ENCODE peak calls at places on chromosome X, in seven cellular contexts. One of them, this sample, is unnamed. For H3K9me3 and H3K27me3, the result is how much of the 10 kb centered on the place peaks cover.

GRCh38 chrX:55201930-55202579 is 18.1 kb upstream of the PAGE5 start:
- DNase-seq in endodermal cell: no peak
- DNase-seq in esophagus squamous epithelium: no peak
- DNase-seq in stomach: no peak
- DNase-seq in upper lobe of right lung: no peak
- DNase-seq in PC-9: peak
- DNase-seq in CD8-positive, alpha-beta T cell: no peak
- DNase-seq in this sample: no peak

GRCh38 chrX:19790829-19791228 is 96.6 kb downstream of the SH3KBP1 start:
- DNase-seq in endodermal cell: no peak
- DNase-seq in esophagus squamous epithelium: no peak
- DNase-seq in stomach: no peak
- DNase-seq in upper lobe of right lung: no peak
- DNase-seq in PC-9: no peak
- DNase-seq in CD8-positive, alpha-beta T cell: no peak
- DNase-seq in this sample: no peak

GRCh38 chrX:53716328-53717088 is 30.0 kb upstream of the HUWE1 start:
- DNase-seq in endodermal cell: no peak
- DNase-seq in esophagus squamous epithelium: no peak
- DNase-seq in stomach: no peak
- DNase-seq in upper lobe of right lung: no peak
- DNase-seq in PC-9: peak
- DNase-seq in CD8-positive, alpha-beta T cell: peak
- DNase-seq in this sample: no peak

GRCh38 chrX:24148535-24149345 is 789 bp upstream of the ZFX start:
- DNase-seq in endodermal cell: no peak
- DNase-seq in esophagus squamous epithelium: no peak
- DNase-seq in stomach: no peak
- DNase-seq in upper lobe of right lung: no peak
- DNase-seq in PC-9: no peak
- DNase-seq in CD8-positive, alpha-beta T cell: peak
- DNase-seq in this sample: peak

GRCh38 chrX:10629905-10630304 is 9.5 kb upstream of the MID1 start:
- DNase-seq in endodermal cell: no peak
- DNase-seq in esophagus squamous epithelium: no peak
- DNase-seq in stomach: no peak
- DNase-seq in upper lobe of right lung: no peak
- DNase-seq in PC-9: no peak
- DNase-seq in CD8-positive, alpha-beta T cell: no peak
- DNase-seq in this sample: no peak

GRCh38 chrX:56794404-56794803 is 65.4 kb downstream of the NBDY start:
- DNase-seq in endodermal cell: no peak
- DNase-seq in esophagus squamous epithelium: no peak
- DNase-seq in stomach: peak
- DNase-seq in upper lobe of right lung: peak
- DNase-seq in PC-9: no peak
- DNase-seq in CD8-positive, alpha-beta T cell: no peak
- DNase-seq in this sample: no peak

GRCh38 chrX:71103110-71103983 is 3.2 kb downstream of the CXorf65 start:
- DNase-seq in endodermal cell: peak
- DNase-seq in esophagus squamous epithelium: no peak
- DNase-seq in stomach: peak
- DNase-seq in upper lobe of right lung: no peak
- DNase-seq in PC-9: no peak
- DNase-seq in CD8-positive, alpha-beta T cell: no peak
- DNase-seq in this sample: no peak

GRCh38 chrX:116417214-116417613 is 19.2 kb upstream of the SLC6A14 start:
- DNase-seq in endodermal cell: no peak
- DNase-seq in esophagus squamous epithelium: no peak
- DNase-seq in stomach: peak
- DNase-seq in upper lobe of right lung: no peak
- DNase-seq in PC-9: peak
- DNase-seq in CD8-positive, alpha-beta T cell: no peak
- DNase-seq in this sample: no peak

GRCh38 chrX:42776195-42776594 is 1.8 kb downstream of the PPP1R2C start:
- DNase-seq in endodermal cell: no peak
- DNase-seq in esophagus squamous epithelium: no peak
- DNase-seq in stomach: no peak
- DNase-seq in upper lobe of right lung: no peak
- DNase-seq in PC-9: no peak
- DNase-seq in CD8-positive, alpha-beta T cell: no peak
- DNase-seq in this sample: no peak

GRCh38 chrX:11124094-11124493 is 13.0 kb downstream of the HCCS start:
- DNase-seq in endodermal cell: no peak
- DNase-seq in esophagus squamous epithelium: no peak
- DNase-seq in stomach: no peak
- DNase-seq in upper lobe of right lung: no peak
- DNase-seq in PC-9: no peak
- DNase-seq in CD8-positive, alpha-beta T cell: no peak
- DNase-seq in this sample: no peak

GRCh38 chrX:148588649-148589310 is 88.4 kb downstream of the AFF2 start:
- DNase-seq in endodermal cell: peak
- DNase-seq in esophagus squamous epithelium: no peak
- DNase-seq in stomach: no peak
- DNase-seq in upper lobe of right lung: no peak
- DNase-seq in PC-9: no peak
- DNase-seq in CD8-positive, alpha-beta T cell: no peak
- DNase-seq in this sample: no peak
- H3K9me3 ChIP-seq in endodermal cell: under half
- H3K9me3 ChIP-seq in esophagus squamous epithelium: under half
- H3K9me3 ChIP-seq in stomach: under half
- H3K9me3 ChIP-seq in upper lobe of right lung: under half
- H3K9me3 ChIP-seq in PC-9: under half
- H3K9me3 ChIP-seq in CD8-positive, alpha-beta T cell: under half
- H3K9me3 ChIP-seq in this sample: under half

GRCh38 chrX:154029439-154029838 is 9.7 kb upstream of the IRAK1 start:
- DNase-seq in endodermal cell: peak
- DNase-seq in esophagus squamous epithelium: no peak
- DNase-seq in stomach: no peak
- DNase-seq in upper lobe of right lung: no peak
- DNase-seq in PC-9: no peak
- DNase-seq in CD8-positive, alpha-beta T cell: no peak
- DNase-seq in this sample: no peak
- TF ChIP-seq CTCF in endodermal cell: peak
- TF ChIP-seq CTCF in esophagus squamous epithelium: no peak
- TF ChIP-seq CTCF in stomach: no peak
- TF ChIP-seq CTCF in upper lobe of right lung: no peak
- TF ChIP-seq CTCF in PC-9: no peak
- TF ChIP-seq CTCF in CD8-positive, alpha-beta T cell: no peak
- TF ChIP-seq CTCF in this sample: no peak

DNA sequence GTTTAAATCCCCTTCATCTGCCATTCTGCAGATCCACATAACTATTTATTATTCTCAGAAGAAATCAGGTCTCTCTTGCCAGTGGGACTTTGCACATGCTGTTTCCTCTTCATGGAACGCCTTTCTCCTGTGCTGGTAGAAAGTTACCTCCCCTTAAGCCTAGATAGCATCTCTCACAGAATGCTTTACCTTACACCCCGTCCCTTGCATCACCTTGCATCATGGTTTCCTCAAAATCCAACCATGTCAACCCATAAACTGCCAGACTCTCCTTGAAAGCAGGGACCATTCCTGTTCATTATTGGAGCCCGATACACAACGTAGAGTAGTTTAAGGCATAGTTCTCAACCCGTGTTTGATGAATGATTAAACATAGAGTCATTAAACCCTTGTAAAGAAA is 396.2 kb upstream of the F9 start:
- DNase-seq in endodermal cell: no peak
- DNase-seq in esophagus squamous epithelium: no peak
- DNase-seq in stomach: no peak
- DNase-seq in upper lobe of right lung: no peak
- DNase-seq in PC-9: no peak
- DNase-seq in CD8-positive, alpha-beta T cell: no peak
- DNase-seq in this sample: no peak
- H3K27me3 ChIP-seq in endodermal cell: under half
- H3K27me3 ChIP-seq in esophagus squamous epithelium: under half
- H3K27me3 ChIP-seq in stomach: under half
- H3K27me3 ChIP-seq in upper lobe of right lung: under half
- H3K27me3 ChIP-seq in PC-9: under half
- H3K27me3 ChIP-seq in CD8-positive, alpha-beta T cell: under half
- H3K27me3 ChIP-seq in this sample: under half

DNA sequence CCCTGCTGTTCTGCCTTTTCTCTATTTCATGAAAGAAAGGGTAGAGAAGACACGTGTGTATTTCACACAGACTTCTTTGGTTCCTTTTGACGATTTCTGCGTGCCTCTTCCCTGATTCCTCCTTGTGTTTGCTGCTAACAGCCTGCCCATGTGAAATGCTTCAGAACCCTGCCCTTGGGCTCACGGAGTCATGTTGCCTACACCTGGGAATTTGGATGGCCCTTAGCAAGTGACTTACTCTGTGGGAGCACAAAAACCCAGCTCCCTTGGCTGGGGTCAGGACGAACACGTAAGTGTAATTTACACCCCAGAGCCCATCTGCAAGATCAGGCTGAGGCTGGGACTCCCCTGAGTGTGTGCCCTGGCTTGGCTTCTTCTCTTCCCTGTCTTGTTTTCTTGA is 220.3 kb upstream of the BCOR start:
- DNase-seq in endodermal cell: no peak
- DNase-seq in esophagus squamous epithelium: no peak
- DNase-seq in stomach: no peak
- DNase-seq in upper lobe of right lung: no peak
- DNase-seq in PC-9: no peak
- DNase-seq in CD8-positive, alpha-beta T cell: no peak
- DNase-seq in this sample: no peak
- H3K9me3 ChIP-seq in endodermal cell: under half
- H3K9me3 ChIP-seq in esophagus squamous epithelium: under half
- H3K9me3 ChIP-seq in stomach: half or more
- H3K9me3 ChIP-seq in upper lobe of right lung: under half
- H3K9me3 ChIP-seq in PC-9: under half
- H3K9me3 ChIP-seq in CD8-positive, alpha-beta T cell: under half
- H3K9me3 ChIP-seq in this sample: under half

DNA sequence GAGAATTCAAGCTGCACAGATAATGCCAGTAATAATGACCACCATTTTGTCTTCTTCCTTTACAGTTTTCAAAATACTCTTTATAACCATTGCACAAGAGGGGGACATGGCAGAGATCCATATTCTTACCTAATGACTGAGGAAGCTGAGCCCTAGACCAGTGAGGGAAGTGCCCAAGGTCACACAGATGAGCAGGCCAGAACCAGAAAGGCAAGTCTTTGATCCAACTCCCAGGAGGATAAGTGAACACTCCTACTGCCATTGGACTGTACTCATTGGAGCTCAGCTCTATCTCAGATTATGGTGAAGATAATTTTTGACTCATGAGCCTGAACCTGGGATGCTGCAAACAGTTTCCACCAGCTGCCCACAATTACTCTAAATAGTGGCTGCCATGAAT is 28.6 kb downstream of the AMER1 start:
- DNase-seq in endodermal cell: no peak
- DNase-seq in esophagus squamous epithelium: no peak
- DNase-seq in stomach: no peak
- DNase-seq in upper lobe of right lung: no peak
- DNase-seq in PC-9: no peak
- DNase-seq in CD8-positive, alpha-beta T cell: no peak
- DNase-seq in this sample: no peak
- TF ChIP-seq CTCF in endodermal cell: no peak
- TF ChIP-seq CTCF in esophagus squamous epithelium: no peak
- TF ChIP-seq CTCF in stomach: no peak
- TF ChIP-seq CTCF in upper lobe of right lung: no peak
- TF ChIP-seq CTCF in PC-9: no peak
- TF ChIP-seq CTCF in CD8-positive, alpha-beta T cell: no peak
- TF ChIP-seq CTCF in this sample: no peak

DNA sequence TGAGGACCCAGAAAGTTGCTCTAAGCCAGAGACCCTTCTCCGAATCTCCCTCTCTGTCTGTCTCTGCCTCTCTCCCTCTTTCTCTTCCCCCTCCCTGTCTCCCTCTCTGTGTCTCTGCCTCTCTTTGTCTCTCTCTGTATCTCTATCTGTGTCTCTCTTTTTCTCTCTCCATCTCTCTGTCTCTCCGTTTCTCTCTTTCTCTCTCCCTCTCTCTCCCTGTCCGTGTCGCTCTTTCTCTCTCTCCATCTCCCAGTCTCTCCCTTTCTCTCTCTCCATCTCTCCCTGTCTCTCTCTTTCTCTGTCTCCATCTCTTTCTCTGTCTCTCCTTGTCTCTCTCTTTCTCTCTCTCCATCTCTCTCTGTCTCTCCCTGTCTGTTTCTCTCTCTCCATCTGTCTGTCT is 2.6 kb upstream of the SHOX start:
- DNase-seq in endodermal cell: peak
- DNase-seq in esophagus squamous epithelium: no peak
- DNase-seq in stomach: no peak
- DNase-seq in upper lobe of right lung: no peak
- DNase-seq in PC-9: no peak
- DNase-seq in CD8-positive, alpha-beta T cell: no peak
- DNase-seq in this sample: no peak
- H3K27me3 ChIP-seq in endodermal cell: half or more
- H3K27me3 ChIP-seq in esophagus squamous epithelium: under half
- H3K27me3 ChIP-seq in stomach: half or more
- H3K27me3 ChIP-seq in upper lobe of right lung: half or more
- H3K27me3 ChIP-seq in PC-9: under half
- H3K27me3 ChIP-seq in CD8-positive, alpha-beta T cell: under half
- H3K27me3 ChIP-seq in this sample: under half

This sample was measured in ascending aorta.